ENCODE peak calls at places on chromosomes 6 and 20, in eight cellular contexts. One of them, this sample, is unnamed.

GRCh38 chr6:111087106-111087835 is at the start of gene SLC16A10:
- DNase-seq in psoas muscle: peak; percentile 82
- DNase-seq in fibroblast of lung: no peak
- DNase-seq in skeletal muscle cell: no peak
- DNase-seq in mucosa of descending colon: peak; percentile 83
- DNase-seq in aorta: peak; percentile 84
- DNase-seq in GM23248: peak; percentile 33
- DNase-seq in tibial artery: peak; percentile 72
- DNase-seq in this sample: peak; percentile 79

GRCh38 chr20:60132162-60132826 is 174.1 kb downstream of the CDH26 start:
- DNase-seq in psoas muscle: no peak
- DNase-seq in fibroblast of lung: no peak
- DNase-seq in skeletal muscle cell: no peak
- DNase-seq in mucosa of descending colon: no peak
- DNase-seq in aorta: no peak
- DNase-seq in GM23248: no peak
- DNase-seq in tibial artery: no peak
- DNase-seq in this sample: no peak

GRCh38 chr6:141653590-141653989 is 479.1 kb upstream of the GJE1 start:
- DNase-seq in psoas muscle: no peak
- DNase-seq in fibroblast of lung: peak; percentile 6
- DNase-seq in skeletal muscle cell: no peak
- DNase-seq in mucosa of descending colon: no peak
- DNase-seq in aorta: no peak
- DNase-seq in GM23248: peak; percentile 6
- DNase-seq in tibial artery: no peak
- DNase-seq in this sample: no peak

GRCh38 chr6:73134588-73134987 is 90.7 kb downstream of the KHDC1L start:
- DNase-seq in psoas muscle: peak; percentile 30
- DNase-seq in fibroblast of lung: peak; percentile 14
- DNase-seq in skeletal muscle cell: no peak
- DNase-seq in mucosa of descending colon: peak; percentile 46
- DNase-seq in aorta: no peak
- DNase-seq in GM23248: peak; percentile 51
- DNase-seq in tibial artery: no peak
- DNase-seq in this sample: peak; percentile 66

GRCh38 chr20:46206025-46206424 is 87.9 kb downstream of the CD40 start:
- DNase-seq in psoas muscle: peak; percentile 40
- DNase-seq in fibroblast of lung: peak; percentile 23
- DNase-seq in skeletal muscle cell: no peak
- DNase-seq in mucosa of descending colon: no peak
- DNase-seq in aorta: peak; percentile 79
- DNase-seq in GM23248: peak; percentile 62
- DNase-seq in tibial artery: peak; percentile 71
- DNase-seq in this sample: no peak

GRCh38 chr6:18280084-18280483 is 15.8 kb upstream of the DEK start:
- DNase-seq in psoas muscle: no peak
- DNase-seq in fibroblast of lung: no peak
- DNase-seq in skeletal muscle cell: no peak
- DNase-seq in mucosa of descending colon: no peak
- DNase-seq in aorta: no peak
- DNase-seq in GM23248: peak; percentile 19
- DNase-seq in tibial artery: no peak
- DNase-seq in this sample: no peak

GRCh38 chr6:45699663-45700062 is 316.0 kb downstream of the CLIC5 start:
- DNase-seq in psoas muscle: no peak
- DNase-seq in fibroblast of lung: no peak
- DNase-seq in skeletal muscle cell: no peak
- DNase-seq in mucosa of descending colon: no peak
- DNase-seq in aorta: no peak
- DNase-seq in GM23248: no peak
- DNase-seq in tibial artery: no peak
- DNase-seq in this sample: no peak

GRCh38 chr20:54456423-54456822 is 19.0 kb upstream of the DOK5 start:
- DNase-seq in psoas muscle: no peak
- DNase-seq in fibroblast of lung: no peak
- DNase-seq in skeletal muscle cell: no peak
- DNase-seq in mucosa of descending colon: no peak
- DNase-seq in aorta: no peak
- DNase-seq in GM23248: no peak
- DNase-seq in tibial artery: no peak
- DNase-seq in this sample: no peak

GRCh38 chr20:63977392-63978276 is 1.8 kb downstream of the SAMD10 start:
- DNase-seq in psoas muscle: no peak
- DNase-seq in fibroblast of lung: peak; percentile 76
- DNase-seq in skeletal muscle cell: no peak
- DNase-seq in mucosa of descending colon: peak; percentile 38
- DNase-seq in aorta: peak; percentile 48
- DNase-seq in GM23248: peak; percentile 64
- DNase-seq in tibial artery: no peak
- DNase-seq in this sample: no peak

GRCh38 chr6:30163090-30163917 is at the start of gene TRIM15:
- DNase-seq in psoas muscle: no peak
- DNase-seq in fibroblast of lung: no peak
- DNase-seq in skeletal muscle cell: no peak
- DNase-seq in mucosa of descending colon: peak; percentile 90
- DNase-seq in aorta: no peak
- DNase-seq in GM23248: peak; percentile 18
- DNase-seq in tibial artery: no peak
- DNase-seq in this sample: no peak

GRCh38 chr6:69578366-69578890 is 218.4 kb downstream of the LMBRD1 start:
- DNase-seq in psoas muscle: no peak
- DNase-seq in fibroblast of lung: peak; percentile 1
- DNase-seq in skeletal muscle cell: no peak
- DNase-seq in mucosa of descending colon: no peak
- DNase-seq in aorta: no peak
- DNase-seq in GM23248: no peak
- DNase-seq in tibial artery: no peak
- DNase-seq in this sample: no peak

GRCh38 chr6:140380371-140381218 is 1006.1 kb upstream of the CITED2 start:
- DNase-seq in psoas muscle: no peak
- DNase-seq in fibroblast of lung: peak; percentile 42
- DNase-seq in skeletal muscle cell: no peak
- DNase-seq in mucosa of descending colon: no peak
- DNase-seq in aorta: no peak
- DNase-seq in GM23248: peak; percentile 60
- DNase-seq in tibial artery: no peak
- DNase-seq in this sample: no peak

GRCh38 chr6:24933266-24933665 is 2.5 kb downstream of the RIPOR2 start:
- DNase-seq in psoas muscle: no peak
- DNase-seq in fibroblast of lung: no peak
- DNase-seq in skeletal muscle cell: no peak
- DNase-seq in mucosa of descending colon: no peak
- DNase-seq in aorta: no peak
- DNase-seq in GM23248: no peak
- DNase-seq in tibial artery: no peak
- DNase-seq in this sample: no peak

GRCh38 chr6:24935753-24936152 is at the start of gene RIPOR2:
- DNase-seq in psoas muscle: no peak
- DNase-seq in fibroblast of lung: no peak
- DNase-seq in skeletal muscle cell: no peak
- DNase-seq in mucosa of descending colon: peak; percentile 43
- DNase-seq in aorta: peak; percentile 62
- DNase-seq in GM23248: no peak
- DNase-seq in tibial artery: no peak
- DNase-seq in this sample: no peak

GRCh38 chr6:24935323-24935722 is 437 bp downstream of the RIPOR2 start:
- DNase-seq in psoas muscle: no peak
- DNase-seq in fibroblast of lung: no peak
- DNase-seq in skeletal muscle cell: no peak
- DNase-seq in mucosa of descending colon: no peak
- DNase-seq in aorta: no peak
- DNase-seq in GM23248: no peak
- DNase-seq in tibial artery: no peak
- DNase-seq in this sample: no peak

GRCh38 chr6:24933868-24934401 is 1.8 kb downstream of the RIPOR2 start:
- DNase-seq in psoas muscle: no peak
- DNase-seq in fibroblast of lung: no peak
- DNase-seq in skeletal muscle cell: no peak
- DNase-seq in mucosa of descending colon: no peak
- DNase-seq in aorta: no peak
- DNase-seq in GM23248: peak; percentile 19
- DNase-seq in tibial artery: no peak
- DNase-seq in this sample: peak; percentile 53

DNA sequence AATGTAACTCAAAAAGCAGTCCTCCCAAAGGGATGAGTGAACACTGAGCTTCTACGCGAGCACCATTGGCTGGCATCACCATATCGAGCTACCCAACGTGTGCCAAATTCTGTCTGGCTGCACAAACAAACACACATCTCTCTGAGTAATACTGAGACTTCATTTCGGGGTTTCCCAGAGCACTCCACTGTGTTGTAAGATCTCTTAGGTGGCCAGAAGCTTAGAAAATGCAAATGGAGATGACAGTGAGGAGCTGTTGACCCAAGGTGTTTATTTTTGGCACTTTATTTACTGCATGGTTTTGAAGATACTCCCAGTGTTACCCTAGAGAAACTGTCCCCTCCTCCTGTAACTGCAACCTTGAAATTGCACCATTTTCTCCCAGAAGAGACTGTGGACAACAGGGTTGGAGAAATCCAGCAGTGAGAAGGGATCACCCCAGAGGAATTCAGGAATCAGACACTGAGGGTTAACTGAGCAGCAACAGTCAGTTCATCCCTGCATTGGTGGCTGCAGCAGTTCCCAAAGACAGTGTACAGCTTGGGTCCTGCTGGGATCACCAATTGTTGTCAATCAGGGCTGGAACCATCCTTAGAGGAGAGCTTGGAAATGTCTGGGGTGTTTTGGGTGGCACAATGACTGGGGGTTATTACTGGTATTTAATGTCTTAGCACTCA is 1.0 kb upstream of the RIPOR2 start:
- DNase-seq in psoas muscle: no peak
- DNase-seq in fibroblast of lung: no peak
- DNase-seq in skeletal muscle cell: no peak
- DNase-seq in mucosa of descending colon: no peak
- DNase-seq in aorta: no peak
- DNase-seq in GM23248: peak; percentile 6
- DNase-seq in tibial artery: no peak
- DNase-seq in this sample: no peak
- H3K4me3 ChIP-seq in psoas muscle: no peak overlapping the region
- H3K4me3 ChIP-seq in fibroblast of lung: no peak overlapping the region
- H3K4me3 ChIP-seq in skeletal muscle cell: no peak overlapping the region
- H3K4me3 ChIP-seq in mucosa of descending colon: no peak overlapping the region
- H3K4me3 ChIP-seq in aorta: no peak overlapping the region
- H3K4me3 ChIP-seq in GM23248: no peak overlapping the region
- H3K4me3 ChIP-seq in tibial artery: no peak overlapping the region
- H3K4me3 ChIP-seq in this sample: no peak overlapping the region

GRCh38 chr6:36580184-36580526 is 14.0 kb upstream of the SRSF3 start:
- DNase-seq in psoas muscle: no peak
- DNase-seq in fibroblast of lung: no peak
- DNase-seq in skeletal muscle cell: no peak
- DNase-seq in mucosa of descending colon: no peak
- DNase-seq in aorta: no peak
- DNase-seq in GM23248: no peak
- DNase-seq in tibial artery: peak; percentile 41
- DNase-seq in this sample: no peak

GRCh38 chr6:36577298-36577697 is 16.9 kb upstream of the SRSF3 start:
- DNase-seq in psoas muscle: no peak
- DNase-seq in fibroblast of lung: peak; percentile 65
- DNase-seq in skeletal muscle cell: no peak
- DNase-seq in mucosa of descending colon: no peak
- DNase-seq in aorta: no peak
- DNase-seq in GM23248: peak; percentile 93
- DNase-seq in tibial artery: no peak
- DNase-seq in this sample: no peak

GRCh38 chr6:36578030-36578825 is 15.9 kb upstream of the SRSF3 start:
- DNase-seq in psoas muscle: no peak
- DNase-seq in fibroblast of lung: no peak
- DNase-seq in skeletal muscle cell: no peak
- DNase-seq in mucosa of descending colon: no peak
- DNase-seq in aorta: no peak
- DNase-seq in GM23248: no peak
- DNase-seq in tibial artery: no peak
- DNase-seq in this sample: no peak

GRCh38 chr6:36586606-36587005 is 7.6 kb upstream of the SRSF3 start:
- DNase-seq in psoas muscle: no peak
- DNase-seq in fibroblast of lung: no peak
- DNase-seq in skeletal muscle cell: no peak
- DNase-seq in mucosa of descending colon: no peak
- DNase-seq in aorta: no peak
- DNase-seq in GM23248: no peak
- DNase-seq in tibial artery: peak; percentile 23
- DNase-seq in this sample: no peak

GRCh38 chr6:36581716-36582115 is 12.4 kb upstream of the SRSF3 start:
- DNase-seq in psoas muscle: no peak
- DNase-seq in fibroblast of lung: no peak
- DNase-seq in skeletal muscle cell: no peak
- DNase-seq in mucosa of descending colon: no peak
- DNase-seq in aorta: no peak
- DNase-seq in GM23248: peak; percentile 34
- DNase-seq in tibial artery: peak; percentile 10
- DNase-seq in this sample: no peak
- H3K4me3 ChIP-seq in psoas muscle: no peak overlapping the region
- H3K4me3 ChIP-seq in fibroblast of lung: no peak overlapping the region
- H3K4me3 ChIP-seq in skeletal muscle cell: no peak overlapping the region
- H3K4me3 ChIP-seq in mucosa of descending colon: no peak overlapping the region
- H3K4me3 ChIP-seq in aorta: no peak overlapping the region
- H3K4me3 ChIP-seq in GM23248: no peak overlapping the region
- H3K4me3 ChIP-seq in tibial artery: no peak overlapping the region
- H3K4me3 ChIP-seq in this sample: no peak overlapping the region

DNA sequence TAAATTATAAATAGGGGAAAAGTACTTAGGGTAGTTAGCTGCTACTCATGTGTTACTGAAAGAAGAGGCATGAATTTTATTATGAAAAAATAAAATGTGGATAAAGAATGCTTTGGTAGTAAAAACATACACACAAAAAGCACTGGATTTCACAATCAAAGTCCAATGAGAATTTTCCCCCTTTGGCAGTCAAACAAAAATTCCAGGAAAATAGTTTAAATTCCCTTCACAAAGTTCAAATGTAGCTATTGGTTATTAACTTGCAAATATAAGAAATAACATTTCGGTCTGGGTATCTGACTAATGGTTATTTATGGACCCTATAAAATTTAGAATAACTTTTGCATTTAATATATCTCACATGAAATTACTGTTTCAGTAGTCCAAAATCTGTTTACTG is 210.4 kb downstream of the FOXC1 start:
- DNase-seq in psoas muscle: no peak
- DNase-seq in fibroblast of lung: peak; percentile 61
- DNase-seq in skeletal muscle cell: no peak
- DNase-seq in mucosa of descending colon: no peak
- DNase-seq in aorta: no peak
- DNase-seq in GM23248: peak; percentile 52
- DNase-seq in tibial artery: no peak
- DNase-seq in this sample: no peak
- H3K4me3 ChIP-seq in psoas muscle: no peak overlapping the region
- H3K4me3 ChIP-seq in fibroblast of lung: no peak overlapping the region
- H3K4me3 ChIP-seq in skeletal muscle cell: no peak overlapping the region
- H3K4me3 ChIP-seq in mucosa of descending colon: no peak overlapping the region
- H3K4me3 ChIP-seq in aorta: no peak overlapping the region
- H3K4me3 ChIP-seq in GM23248: peak overlapping the region; percentile 60
- H3K4me3 ChIP-seq in tibial artery: no peak overlapping the region
- H3K4me3 ChIP-seq in this sample: no peak overlapping the region

DNA sequence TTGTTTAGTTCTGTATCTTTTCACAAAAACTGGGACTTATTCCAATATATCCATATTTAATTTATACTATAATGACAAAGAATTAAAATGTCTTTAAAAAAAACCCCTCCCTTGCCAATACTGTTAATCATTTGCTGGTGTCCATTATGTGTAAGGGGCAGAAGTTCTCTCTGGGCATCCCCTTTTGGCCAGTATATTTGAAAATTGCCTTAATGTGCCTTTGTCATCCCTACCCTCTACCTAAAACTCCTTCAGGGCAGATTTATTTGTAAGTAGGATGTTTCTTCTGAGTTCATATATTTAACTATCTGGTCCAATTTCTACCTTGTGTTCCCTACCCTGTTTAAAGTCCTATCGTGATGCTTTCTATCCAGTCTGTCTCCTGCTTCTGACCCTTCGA is 62.9 kb downstream of the ARHGAP18 start:
- DNase-seq in psoas muscle: no peak
- DNase-seq in fibroblast of lung: no peak
- DNase-seq in skeletal muscle cell: no peak
- DNase-seq in mucosa of descending colon: no peak
- DNase-seq in aorta: no peak
- DNase-seq in GM23248: no peak
- DNase-seq in tibial artery: no peak
- DNase-seq in this sample: no peak
- H3K4me3 ChIP-seq in psoas muscle: peak overlapping the region; percentile 20
- H3K4me3 ChIP-seq in fibroblast of lung: no peak overlapping the region
- H3K4me3 ChIP-seq in skeletal muscle cell: no peak overlapping the region
- H3K4me3 ChIP-seq in mucosa of descending colon: no peak overlapping the region
- H3K4me3 ChIP-seq in aorta: no peak overlapping the region
- H3K4me3 ChIP-seq in GM23248: peak overlapping the region; percentile 34
- H3K4me3 ChIP-seq in tibial artery: no peak overlapping the region
- H3K4me3 ChIP-seq in this sample: no peak overlapping the region

This sample was measured in HAP-1.